ENCODE peak calls at places on chromosomes 7 and 10, in seven cellular contexts. A is heart left ventricle, P is brain microvascular endothelial cell, O is Panc1, H is ascending aorta, K is heart right ventricle, I is neuronal stem cell. R is an unnamed sample. For H3K36me3, the result is how much of the 10 kb centered on the place peaks cover.

GRCh38 chr7:143362126-143362961 is at the start of gene FAM131B:
- DNase-seq in A (no peak), P (no peak), O (no peak), H (no peak), K (no peak), I (peak), R (no peak)

GRCh38 chr7:25707733-25708132 is 444.3 kb upstream of the NFE2L3 start:
- DNase-seq in A (no peak), P (peak), O (no peak), H (no peak), K (no peak), I (no peak), R (no peak)

GRCh38 chr10:51656467-51656866 is 42.9 kb downstream of the CSTF2T start:
- DNase-seq in A (no peak), P (no peak), O (no peak), H (no peak), K (no peak), I (no peak), R (no peak)

GRCh38 chr10:73850863-73851461 is 23.4 kb downstream of the CAMK2G start:
- DNase-seq in A (peak), P (peak), O (no peak), H (peak), K (peak), I (no peak), R (no peak)

GRCh38 chr10:104391150-104391968 is 37.7 kb downstream of the CFAP58 start:
- DNase-seq in A (no peak), P (no peak), O (no peak), H (no peak), K (no peak), I (no peak), R (no peak)

GRCh38 chr10:28991738-28992270 is 297.1 kb upstream of the LYZL1 start:
- DNase-seq in A (peak), P (peak), O (no peak), H (no peak), K (peak), I (peak), R (no peak)

GRCh38 chr10:86668297-86669165 is at the start of gene LDB3:
- DNase-seq in A (peak), P (peak), O (no peak), H (peak), K (peak), I (no peak), R (no peak)

GRCh38 chr7:139265673-139266072 is 34.6 kb downstream of the UBN2 start:
- DNase-seq in A (no peak), P (no peak), O (no peak), H (no peak), K (no peak), I (no peak), R (peak)

GRCh38 chr10:4270116-4270515 is 485.1 kb upstream of the KLF6 start:
- DNase-seq in A (no peak), P (peak), O (no peak), H (no peak), K (peak), I (no peak), R (peak)

GRCh38 chr10:74967850-74968620 is 141.6 kb downstream of the KAT6B start:
- DNase-seq in A (no peak), P (no peak), O (no peak), H (no peak), K (no peak), I (no peak), R (no peak)

GRCh38 chr10:62183442-62183841 is 85.2 kb downstream of the RTKN2 start:
- DNase-seq in A (no peak), P (no peak), O (no peak), H (no peak), K (no peak), I (no peak), R (no peak)

GRCh38 chr10:126171555-126171954 is 216.7 kb downstream of the ADAM12 start:
- DNase-seq in A (no peak), P (peak), O (no peak), H (no peak), K (no peak), I (no peak), R (no peak)

GRCh38 chr10:87591589-87591886 is 68.1 kb upstream of the PAPSS2 start:
- DNase-seq in A (no peak), P (no peak), O (no peak), H (no peak), K (no peak), I (no peak), R (no peak)

GRCh38 chr10:16887565-16887964 is 70.3 kb upstream of the RSU1 start:
- DNase-seq in A (no peak), P (peak), O (no peak), H (no peak), K (no peak), I (no peak), R (no peak)

GRCh38 chr10:4686644-4686996 is 139.4 kb upstream of the AKR1E2 start:
- DNase-seq in A (no peak), P (peak), O (no peak), H (no peak), K (no peak), I (no peak), R (no peak)

GRCh38 chr7:138002828-138003189 is 923 bp upstream of the CREB3L2 start:
- DNase-seq in A (no peak), P (no peak), O (no peak), H (no peak), K (no peak), I (no peak), R (no peak)

GRCh38 chr7:151378496-151379192 is 31.2 kb downstream of the WDR86 start:
- DNase-seq in A (no peak), P (no peak), O (no peak), H (no peak), K (no peak), I (no peak), R (no peak)

GRCh38 chr10:114087255-114087654 is 43.6 kb downstream of the ADRB1 start:
- DNase-seq in A (no peak), P (no peak), O (no peak), H (no peak), K (no peak), I (no peak), R (no peak)

GRCh38 chr7:142720140-142720773 is 29.0 kb upstream of the PRSS1 start:
- DNase-seq in A (no peak), P (no peak), O (no peak), H (no peak), K (no peak), I (no peak), R (no peak)

GRCh38 chr10:72309290-72310240 is 35.8 kb downstream of the DDIT4 start:
- DNase-seq in A (peak), P (no peak), O (no peak), H (no peak), K (no peak), I (no peak), R (no peak)

GRCh38 chr7:27670676-27671075 is 8.0 kb upstream of the HIBADH start:
- DNase-seq in A (no peak), P (no peak), O (no peak), H (no peak), K (no peak), I (no peak), R (no peak)

GRCh38 chr7:27670177-27670576 is 7.5 kb upstream of the HIBADH start:
- DNase-seq in A (no peak), P (no peak), O (no peak), H (no peak), K (no peak), I (no peak), R (no peak)

GRCh38 chr7:27671675-27672074 is 9.0 kb upstream of the HIBADH start:
- DNase-seq in A (no peak), P (no peak), O (no peak), H (no peak), K (no peak), I (no peak), R (no peak)
- H3K36me3 ChIP-seq in A (under half), P (under half), O (under half), H (under half), K (under half), I (under half), R (under half)

DNA sequence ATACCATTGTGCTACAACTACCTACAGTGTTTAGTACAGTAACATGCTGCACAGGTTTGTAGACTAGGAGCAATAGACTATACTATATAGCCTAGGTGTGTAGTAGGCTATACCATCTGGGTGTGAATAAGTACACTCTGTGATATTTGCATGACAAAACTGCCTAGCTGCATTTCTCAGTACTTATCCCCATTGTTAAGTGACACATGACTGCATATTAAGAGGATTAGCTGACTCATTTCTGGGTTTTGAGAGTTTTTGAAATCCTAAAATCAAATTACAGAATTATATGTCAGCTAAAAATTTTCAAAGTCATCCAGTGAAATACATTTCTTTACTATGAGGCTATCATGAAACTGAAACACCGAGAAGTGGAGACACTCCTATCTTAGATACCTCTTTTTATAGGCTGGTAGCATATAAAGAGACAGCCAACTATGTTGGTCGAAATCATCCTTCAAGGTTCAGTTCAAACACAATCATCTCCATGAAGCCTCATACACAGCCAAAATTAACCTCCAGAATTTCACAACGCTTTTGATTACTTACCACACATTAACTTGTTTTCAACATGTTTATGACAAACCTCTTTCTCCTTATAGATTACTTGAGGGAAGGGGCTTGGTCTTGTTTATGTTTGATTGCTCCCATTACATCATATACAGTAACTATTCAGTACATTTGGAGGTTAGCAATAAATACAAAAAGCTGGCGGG is 89.8 kb upstream of the ANK3 start:
- DNase-seq in A (no peak), P (no peak), O (no peak), H (no peak), K (no peak), I (no peak), R (no peak)
- H3K36me3 ChIP-seq in A (under half), P (under half), O (under half), H (under half), K (under half), I (under half), R (under half)

DNA sequence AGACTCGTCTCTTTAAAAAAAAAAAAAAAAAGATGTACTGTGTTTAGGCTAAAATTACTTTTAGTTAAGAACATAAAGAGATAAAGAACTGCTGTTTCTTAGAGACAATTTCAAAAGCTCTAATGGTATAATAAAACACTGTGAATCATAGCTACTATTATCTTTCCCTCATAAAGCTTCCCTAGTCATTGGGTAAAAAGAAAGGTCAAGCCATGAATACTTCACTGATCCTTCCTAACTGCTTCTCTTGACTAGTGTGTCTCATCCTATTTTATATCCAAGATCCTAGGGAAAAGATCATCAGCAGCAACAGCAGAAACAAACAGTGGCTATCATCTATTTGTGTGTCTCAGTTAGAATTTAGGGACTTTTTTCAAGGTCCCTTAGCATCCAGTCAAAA is 10.5 kb downstream of the YME1L1 start:
- DNase-seq in A (no peak), P (no peak), O (no peak), H (no peak), K (no peak), I (no peak), R (no peak)
- H3K36me3 ChIP-seq in A (half or more), P (half or more), O (under half), H (half or more), K (under half), I (under half), R (under half)

GRCh38 chr7:4790516-4790991 is 15.1 kb downstream of the AP5Z1 start:
- DNase-seq in A (no peak), P (no peak), O (no peak), H (no peak), K (no peak), I (no peak), R (no peak)
- H3K36me3 ChIP-seq in A (half or more), P (half or more), O (under half), H (half or more), K (under half), I (under half), R (half or more)

DNA sequence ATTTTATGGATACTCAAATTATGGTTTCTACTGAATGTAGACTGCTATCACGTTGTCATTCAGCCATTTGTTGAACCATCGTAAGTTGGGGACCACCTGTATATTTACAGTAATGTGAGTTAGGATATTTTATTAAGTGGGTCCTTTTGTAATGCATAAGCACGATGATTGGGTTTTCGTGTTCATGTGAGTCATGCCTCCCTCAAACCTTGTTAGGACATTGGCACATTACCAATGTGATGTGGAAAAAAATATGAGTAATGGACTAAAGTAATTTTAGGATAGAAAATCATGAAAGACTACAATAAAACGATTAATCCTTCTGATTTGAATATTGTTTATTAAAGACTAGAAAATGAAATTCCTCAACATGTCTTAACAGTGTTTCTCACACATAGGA is 8.7 kb downstream of the SMC3 start:
- DNase-seq in A (no peak), P (peak), O (no peak), H (no peak), K (no peak), I (no peak), R (no peak)
- H3K36me3 ChIP-seq in A (under half), P (under half), O (half or more), H (under half), K (under half), I (under half), R (under half)

DNA sequence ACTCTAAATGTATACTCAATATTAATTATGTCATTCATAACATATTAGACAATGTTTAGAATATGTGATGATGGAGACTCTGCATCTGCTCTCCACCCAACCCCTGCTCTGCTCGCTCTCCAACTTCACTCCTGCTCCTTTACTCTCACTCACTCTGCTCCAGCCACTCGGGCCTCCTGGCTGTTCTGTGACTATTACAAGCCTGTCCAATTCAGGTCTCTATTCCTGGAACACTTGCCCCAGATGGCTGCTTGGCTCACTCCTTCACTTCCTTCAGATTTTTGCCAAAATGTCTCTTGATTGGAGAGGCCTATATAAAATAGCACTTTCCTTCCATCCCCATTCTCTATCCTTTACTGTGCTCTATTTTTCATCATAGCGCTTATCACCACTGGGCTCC is 84.8 kb downstream of the HBP1 start:
- DNase-seq in A (peak), P (no peak), O (no peak), H (no peak), K (no peak), I (no peak), R (no peak)
- H3K36me3 ChIP-seq in A (under half), P (under half), O (under half), H (under half), K (under half), I (under half), R (under half)

DNA sequence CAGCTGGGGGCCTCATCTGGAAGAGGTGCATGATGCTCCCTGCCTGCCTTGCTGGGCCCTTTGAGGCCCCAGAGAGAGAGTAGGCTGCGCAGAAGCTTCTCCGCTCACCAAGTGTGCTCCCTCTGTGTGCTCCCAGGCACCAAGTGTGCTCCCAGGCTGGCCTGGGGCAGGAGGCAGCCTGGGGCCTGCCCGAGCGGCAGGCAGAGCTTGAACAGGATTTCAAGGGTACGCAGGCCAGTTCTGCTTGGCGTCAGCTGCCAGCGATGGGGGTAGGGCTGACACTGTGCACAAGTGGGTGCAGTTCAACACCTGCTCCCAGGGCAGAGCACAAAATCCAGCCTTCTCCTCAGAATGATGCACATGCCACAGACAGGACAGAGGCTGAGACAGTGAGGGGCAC is 119.7 kb downstream of the FAM53B start:
- DNase-seq in A (peak), P (no peak), O (no peak), H (no peak), K (no peak), I (no peak), R (no peak)
- H3K36me3 ChIP-seq in A (under half), P (under half), O (under half), H (under half), K (under half), I (under half), R (under half)

DNA sequence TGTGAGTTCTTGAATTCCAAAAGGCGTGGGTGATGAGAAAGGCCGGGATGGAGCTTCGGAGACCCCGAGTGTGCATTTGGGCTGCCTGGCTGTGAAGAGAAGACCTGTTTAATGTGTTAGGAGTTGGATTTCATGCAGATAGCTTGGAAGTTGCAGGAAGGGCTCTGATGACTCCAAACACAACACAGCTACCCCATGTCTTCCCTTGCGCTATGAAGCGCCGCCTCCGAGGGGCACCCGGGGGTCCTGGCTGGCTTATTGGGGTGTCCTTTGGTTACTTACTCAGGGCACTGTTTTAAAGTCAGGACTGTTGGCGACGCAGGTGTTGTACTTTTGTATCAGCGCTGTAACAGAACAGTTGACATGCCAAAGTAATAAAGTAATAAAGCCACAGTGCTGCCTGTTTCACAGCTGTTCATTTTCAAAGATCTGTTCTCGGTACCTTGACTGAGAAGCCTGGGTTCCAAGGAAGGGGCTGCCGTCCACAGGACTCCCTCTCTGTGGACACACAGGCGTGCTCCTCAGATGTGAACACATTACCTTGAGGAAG is 64.0 kb downstream of the WDR37 start:
- DNase-seq in A (no peak), P (no peak), O (no peak), H (no peak), K (no peak), I (no peak), R (no peak)
- H3K36me3 ChIP-seq in A (half or more), P (half or more), O (under half), H (half or more), K (under half), I (under half), R (under half)

GRCh38 chr7:99447943-99448342 is 9.2 kb downstream of the CPSF4 start:
- DNase-seq in A (no peak), P (no peak), O (no peak), H (no peak), K (no peak), I (no peak), R (no peak)

GRCh38 chr7:99451936-99452335 is 13.2 kb downstream of the CPSF4 start:
- DNase-seq in A (peak), P (no peak), O (no peak), H (no peak), K (peak), I (no peak), R (no peak)

GRCh38 chr7:99448855-99449254 is 10.1 kb downstream of the CPSF4 start:
- DNase-seq in A (no peak), P (no peak), O (no peak), H (no peak), K (no peak), I (no peak), R (no peak)

GRCh38 chr7:99440195-99440594 is 1.5 kb downstream of the CPSF4 start:
- DNase-seq in A (no peak), P (no peak), O (no peak), H (no peak), K (no peak), I (no peak), R (no peak)

GRCh38 chr7:99446096-99446495 is 7.4 kb downstream of the CPSF4 start:
- DNase-seq in A (no peak), P (no peak), O (no peak), H (no peak), K (no peak), I (no peak), R (no peak)
- H3K36me3 ChIP-seq in A (half or more), P (under half), O (under half), H (half or more), K (under half), I (half or more), R (under half)

GRCh38 chr7:100022621-100023020 is 7.2 kb downstream of the ZKSCAN1 start:
- DNase-seq in A (no peak), P (no peak), O (no peak), H (no peak), K (no peak), I (no peak), R (no peak)

GRCh38 chr7:100024020-100024619 is 8.7 kb downstream of the ZKSCAN1 start:
- DNase-seq in A (no peak), P (no peak), O (no peak), H (no peak), K (no peak), I (no peak), R (no peak)

GRCh38 chr7:100029591-100029990 is 14.2 kb downstream of the ZKSCAN1 start:
- DNase-seq in A (no peak), P (no peak), O (no peak), H (no peak), K (no peak), I (no peak), R (no peak)

GRCh38 chr7:100023526-100023925 is 8.1 kb downstream of the ZKSCAN1 start:
- DNase-seq in A (no peak), P (no peak), O (no peak), H (no peak), K (no peak), I (no peak), R (no peak)

DNA sequence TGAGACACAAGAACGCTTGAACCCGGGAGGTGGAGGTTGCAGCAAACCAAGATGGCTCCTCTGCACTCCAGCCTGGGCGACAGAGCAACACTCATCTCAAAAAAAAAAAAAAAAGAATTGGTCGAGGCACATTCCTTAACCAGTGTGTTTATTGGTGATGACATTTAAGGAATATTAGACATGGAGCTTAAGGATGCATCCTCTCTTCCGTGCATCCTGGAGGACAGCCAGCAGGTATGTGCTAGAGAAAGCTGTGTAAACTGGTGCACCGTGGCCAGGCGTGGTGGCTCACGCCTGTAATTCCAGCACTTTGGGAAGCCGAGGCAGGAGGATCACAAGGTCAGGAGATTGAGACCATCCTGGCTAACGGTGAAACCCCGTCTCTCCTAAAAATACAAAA is 11.8 kb downstream of the ZKSCAN1 start:
- DNase-seq in A (no peak), P (no peak), O (no peak), H (no peak), K (no peak), I (no peak), R (no peak)
- H3K36me3 ChIP-seq in A (half or more), P (half or more), O (under half), H (half or more), K (under half), I (under half), R (half or more)